ENCODE peak calls at places on chromosomes 1 and 21, in nine cellular contexts. X is neural progenitor cell, T is A549, I is kidney, N is neural crest cell, L is fibroblast of lung, H is tibial nerve, Q is progenitor cell of endocrine pancreas, Y is mesothelial cell of epicardium. W is an unnamed sample.

GRCh38 chr1:59414406-59415133 is 117.7 kb downstream of the FGGY start:
- DNase-seq in X (no peak), T (no peak), I (no peak), N (no peak), L (peak; percentile 86), H (no peak), Q (no peak), Y (no peak), W (no peak)

GRCh38 chr21:35575280-35575915 is 484.9 kb downstream of the SETD4 start:
- DNase-seq in X (no peak), T (no peak), I (no peak), N (no peak), L (peak; percentile 97), H (no peak), Q (no peak), Y (no peak), W (no peak)

GRCh38 chr1:13228343-13228781 is 2.4 kb upstream of the PRAMEF18 start:
- DNase-seq in X (no peak), T (peak; percentile 48), I (no peak), N (no peak), L (no peak), H (no peak), Q (peak; percentile 0), Y (no peak), W (peak; percentile 16)

GRCh38 chr1:83130886-83131691 is 867.8 kb downstream of the TTLL7 start:
- DNase-seq in X (no peak), T (no peak), I (no peak), N (no peak), L (no peak), H (no peak), Q (no peak), Y (no peak), W (no peak)

GRCh38 chr1:64856564-64856963 is 109.8 kb downstream of the JAK1 start:
- DNase-seq in X (no peak), T (no peak), I (no peak), N (no peak), L (no peak), H (no peak), Q (no peak), Y (no peak), W (no peak)

GRCh38 chr1:119838255-119838654 is 27.0 kb upstream of the REG4 start:
- DNase-seq in X (no peak), T (no peak), I (no peak), N (no peak), L (no peak), H (no peak), Q (no peak), Y (no peak), W (no peak)

GRCh38 chr1:50333595-50333974 is 89.7 kb downstream of the DMRTA2 start:
- DNase-seq in X (peak; percentile 84), T (peak; percentile 34), I (peak; percentile 76), N (peak; percentile 59), L (peak; percentile 2), H (no peak), Q (peak; percentile 52), Y (peak; percentile 34), W (peak; percentile 14)

GRCh38 chr1:43763497-43763973 is 56.2 kb downstream of the ST3GAL3 start:
- DNase-seq in X (peak; percentile 88), T (peak; percentile 79), I (no peak), N (peak; percentile 55), L (peak; percentile 81), H (peak; percentile 88), Q (peak; percentile 49), Y (no peak), W (peak; percentile 5)

GRCh38 chr1:102578806-102579205 is 529.5 kb downstream of the COL11A1 start:
- DNase-seq in X (no peak), T (no peak), I (no peak), N (no peak), L (peak; percentile 22), H (no peak), Q (no peak), Y (no peak), W (no peak)

GRCh38 chr1:93591833-93592635 is 89.6 kb downstream of the BCAR3 start:
- DNase-seq in X (peak; percentile 17), T (peak; percentile 35), I (peak; percentile 96), N (no peak), L (peak; percentile 24), H (no peak), Q (peak; percentile 27), Y (peak; percentile 67), W (no peak)

GRCh38 chr1:68141079-68141800 is 90.8 kb upstream of the DIRAS3 start:
- DNase-seq in X (peak; percentile 52), T (no peak), I (no peak), N (peak; percentile 22), L (peak; percentile 88), H (no peak), Q (no peak), Y (no peak), W (no peak)

GRCh38 chr1:243977104-243977503 is 74.0 kb upstream of the ZBTB18 start:
- DNase-seq in X (no peak), T (no peak), I (no peak), N (no peak), L (peak; percentile 53), H (no peak), Q (no peak), Y (no peak), W (no peak)

GRCh38 chr1:160406131-160406968 is 6.0 kb downstream of the VANGL2 start:
- DNase-seq in X (peak; percentile 0), T (no peak), I (no peak), N (no peak), L (no peak), H (no peak), Q (no peak), Y (no peak), W (no peak)

GRCh38 chr1:79744746-79745145 is 738.2 kb upstream of the ADGRL4 start:
- DNase-seq in X (no peak), T (no peak), I (no peak), N (no peak), L (no peak), H (no peak), Q (no peak), Y (no peak), W (no peak)

GRCh38 chr1:41526956-41527561 is 42.6 kb upstream of the EDN2 start:
- DNase-seq in X (no peak), T (no peak), I (no peak), N (no peak), L (no peak), H (no peak), Q (no peak), Y (no peak), W (no peak)

GRCh38 chr1:25068829-25069228 is 138.8 kb upstream of the RUNX3 start:
- DNase-seq in X (no peak), T (no peak), I (no peak), N (no peak), L (no peak), H (no peak), Q (no peak), Y (no peak), W (no peak)

GRCh38 chr1:25246600-25247023 is 642 bp downstream of the RSRP1 start:
- DNase-seq in X (peak; percentile 66), T (no peak), I (peak; percentile 88), N (no peak), L (peak; percentile 15), H (no peak), Q (peak; percentile 24), Y (no peak), W (no peak)

GRCh38 chr1:198700396-198700795 is 61.6 kb downstream of the PTPRC start:
- DNase-seq in X (no peak), T (no peak), I (no peak), N (no peak), L (peak; percentile 39), H (no peak), Q (no peak), Y (no peak), W (no peak)

GRCh38 chr1:109531826-109532364 is 7.8 kb upstream of the GPR61 start:
- DNase-seq in X (no peak), T (no peak), I (peak; percentile 79), N (no peak), L (peak; percentile 17), H (no peak), Q (no peak), Y (no peak), W (no peak)

GRCh38 chr1:6591644-6592043 is 11.0 kb downstream of the KLHL21 start:
- DNase-seq in X (no peak), T (no peak), I (no peak), N (no peak), L (no peak), H (no peak), Q (no peak), Y (no peak), W (no peak)
- TF ChIP-seq CTCF in X (no peak), T (no peak), I (no peak), N (no peak), L (no peak), H (no peak), Q (no peak), Y (no peak), W (no peak)

GRCh38 chr1:62435231-62436038 is 1.4 kb upstream of the USP1 start:
- DNase-seq in X (no peak), T (no peak), I (no peak), N (no peak), L (no peak), H (no peak), Q (no peak), Y (no peak), W (peak; percentile 20)

GRCh38 chr1:62434612-62434994 is 2.2 kb upstream of the USP1 start:
- DNase-seq in X (no peak), T (no peak), I (no peak), N (no peak), L (no peak), H (no peak), Q (no peak), Y (no peak), W (no peak)

GRCh38 chr1:62436039-62436465 is 797 bp upstream of the USP1 start:
- DNase-seq in X (no peak), T (peak; percentile 99), I (peak; percentile 99), N (peak; percentile 90), L (no peak), H (no peak), Q (peak; percentile 92), Y (peak; percentile 91), W (no peak)

GRCh38 chr1:62436466-62437272 is at the start of gene USP1:
- DNase-seq in X (peak; percentile 100), T (no peak), I (peak; percentile 99), N (peak; percentile 94), L (peak; percentile 100), H (peak; percentile 98), Q (peak; percentile 88), Y (peak; percentile 91), W (peak; percentile 94)

GRCh38 chr1:62433861-62434611 is 2.8 kb upstream of the USP1 start:
- DNase-seq in X (no peak), T (no peak), I (no peak), N (no peak), L (no peak), H (no peak), Q (no peak), Y (no peak), W (no peak)
- TF ChIP-seq CTCF in X (peak; percentile 4), T (no peak), I (no peak), N (peak; percentile 34), L (no peak), H (peak; percentile 11), Q (peak; percentile 8), Y (no peak), W (no peak)

GRCh38 chr1:206001476-206001888 is 1.7 kb downstream of the RAB7B start:
- DNase-seq in X (no peak), T (peak; percentile 53), I (no peak), N (no peak), L (peak; percentile 99), H (peak; percentile 23), Q (no peak), Y (no peak), W (no peak)
- TF ChIP-seq CTCF in X (no peak), T (no peak), I (no peak), N (no peak), L (no peak), H (no peak), Q (no peak), Y (no peak), W (no peak)

GRCh38 chr21:43315244-43316137 is 111.4 kb downstream of the SIK1 start:
- DNase-seq in X (no peak), T (no peak), I (peak; percentile 61), N (no peak), L (no peak), H (no peak), Q (no peak), Y (no peak), W (no peak)
- TF ChIP-seq CTCF in X (no peak), T (no peak), I (peak; percentile 1), N (peak; percentile 15), L (no peak), H (no peak), Q (no peak), Y (no peak), W (no peak)